ENCODE peak calls at places on chromosome 18, in nine cellular contexts. M is cardiac muscle cell, O is HCT116, T is endothelial cell, E is OCI-LY7, I is HL-60, W is neural crest cell, X is astrocyte, A is A549. J is an unnamed sample.

GRCh38 chr18:34650121-34650545 is 60.0 kb upstream of the DTNA start:
- DNase-seq in M (peak), I (no peak), E (peak), W (no peak), X (peak), O (no peak), T (no peak), A (no peak), J (no peak)

GRCh38 chr18:55314615-55315237 is 273.3 kb downstream of the TCF4 start:
- DNase-seq in O (no peak), I (no peak), W (no peak), A (no peak), X (no peak), E (no peak), M (no peak), T (no peak), J (no peak)

GRCh38 chr18:49758263-49758610 is 55.1 kb downstream of the ACAA2 start:
- DNase-seq in T (no peak), I (no peak), W (no peak), X (no peak), O (no peak), E (no peak), M (no peak), A (no peak), J (no peak)

GRCh38 chr18:41579185-41579584 is 375.8 kb upstream of the PIK3C3 start:
- DNase-seq in M (peak), W (no peak), X (no peak), T (no peak), E (no peak), O (no peak), I (no peak), A (no peak), J (no peak)

GRCh38 chr18:26059357-26059756 is 31.1 kb downstream of the SS18 start:
- DNase-seq in T (no peak), W (no peak), M (no peak), X (no peak), O (no peak), E (no peak), A (no peak), I (no peak), J (no peak)

GRCh38 chr18:73663581-73663980 is 484.1 kb downstream of the FBXO15 start:
- DNase-seq in A (no peak), E (no peak), M (no peak), T (no peak), W (no peak), O (no peak), I (no peak), X (no peak), J (no peak)

GRCh38 chr18:272650-273049 is 4.8 kb upstream of the THOC1 start:
- DNase-seq in I (no peak), T (no peak), X (no peak), M (peak), O (no peak), E (no peak), A (no peak), W (no peak), J (no peak)

GRCh38 chr18:6205706-6206105 is 209.0 kb downstream of the L3MBTL4 start:
- DNase-seq in M (no peak), X (peak), I (no peak), A (no peak), O (no peak), W (no peak), E (no peak), T (no peak), J (no peak)

GRCh38 chr18:73891572-73892421 is 255.8 kb downstream of the FBXO15 start:
- DNase-seq in W (no peak), T (peak), A (no peak), X (no peak), E (no peak), I (no peak), M (no peak), O (no peak), J (peak)

GRCh38 chr18:58046794-58047555 is 2.9 kb downstream of the NEDD4L start:
- DNase-seq in M (no peak), W (no peak), O (no peak), X (no peak), A (no peak), E (no peak), I (no peak), T (no peak), J (no peak)
- TF ChIP-seq CTCF in M (no peak), W (peak), O (no peak), X (no peak), A (no peak), E (no peak), I (no peak), T (no peak), J (no peak)

GRCh38 chr18:70985948-70986347 is 697.1 kb downstream of the SOCS6 start:
- DNase-seq in I (no peak), M (no peak), E (no peak), W (no peak), X (no peak), T (no peak), A (no peak), O (no peak), J (no peak)

GRCh38 chr18:70991577-70991976 is 702.7 kb downstream of the SOCS6 start:
- DNase-seq in W (no peak), M (peak), O (no peak), I (no peak), T (no peak), A (no peak), E (no peak), X (peak), J (no peak)
- TF ChIP-seq CTCF in W (no peak), M (no peak), O (no peak), I (no peak), T (no peak), A (no peak), E (no peak), X (no peak), J (no peak)

GRCh38 chr18:70172225-70172624 is 33.3 kb downstream of the RTTN start:
- DNase-seq in E (no peak), M (peak), I (no peak), T (no peak), W (no peak), X (no peak), A (peak), O (no peak), J (no peak)
- TF ChIP-seq CTCF in E (peak), M (peak), I (no peak), T (no peak), W (peak), X (peak), A (peak), O (peak), J (no peak)

GRCh38 chr18:79680891-79681339 is 1.3 kb downstream of the CTDP1 start:
- DNase-seq in A (no peak), M (no peak), X (no peak), I (no peak), O (no peak), E (no peak), W (no peak), T (no peak), J (no peak)

GRCh38 chr18:79681484-79682387 is 2.1 kb downstream of the CTDP1 start:
- DNase-seq in M (no peak), T (no peak), X (no peak), W (no peak), I (peak), A (no peak), E (no peak), O (no peak), J (no peak)

GRCh38 chr18:79678665-79679551 is 695 bp upstream of the CTDP1 start:
- DNase-seq in X (peak), T (peak), W (peak), O (peak), A (peak), E (peak), I (peak), M (peak), J (peak)

GRCh38 chr18:79679552-79680099 is at the start of gene CTDP1:
- DNase-seq in I (peak), M (peak), X (peak), W (peak), A (peak), T (peak), E (peak), O (peak), J (peak)

GRCh38 chr18:79680100-79680879 is 687 bp downstream of the CTDP1 start:
- DNase-seq in I (peak), M (peak), A (peak), O (no peak), X (peak), W (no peak), E (peak), T (peak), J (no peak)
- TF ChIP-seq CTCF in I (no peak), M (no peak), A (no peak), O (no peak), X (no peak), W (peak), E (no peak), T (no peak), J (peak)

GRCh38 chr18:76475450-76476203 is 19.4 kb downstream of the ZNF516 start:
- DNase-seq in T (no peak), O (no peak), I (no peak), M (no peak), E (no peak), A (peak), X (no peak), W (no peak), J (no peak)
- TF ChIP-seq CTCF in T (no peak), O (no peak), I (no peak), M (no peak), E (no peak), A (peak), X (no peak), W (no peak), J (no peak)

DNA sequence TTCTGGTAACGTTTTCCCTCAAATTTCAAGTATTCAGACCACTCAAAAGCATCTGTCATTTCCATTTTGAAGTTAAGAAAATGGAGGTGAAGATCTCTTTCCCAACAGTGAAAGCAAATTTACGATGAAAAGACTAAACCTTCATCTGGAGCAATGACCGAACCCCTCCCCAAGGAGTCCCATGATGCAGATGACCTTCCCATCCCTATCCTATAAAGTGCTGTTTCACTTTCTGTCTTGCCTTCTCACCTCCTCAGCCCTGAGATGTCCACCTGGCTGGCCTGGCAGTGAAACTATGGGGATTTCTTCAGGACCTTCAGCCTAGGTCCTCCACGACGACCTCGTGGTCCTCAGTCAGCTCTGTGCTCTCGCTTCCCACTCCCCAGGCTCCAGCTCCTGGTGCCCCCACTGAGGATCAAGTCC is 925 bp upstream of the NPC1 start:
- DNase-seq in T (no peak), I (no peak), O (no peak), W (no peak), A (no peak), M (no peak), E (no peak), X (no peak), J (no peak)
- TF ChIP-seq CTCF in T (no peak), I (no peak), O (no peak), W (peak), A (no peak), M (no peak), E (no peak), X (no peak), J (no peak)

DNA sequence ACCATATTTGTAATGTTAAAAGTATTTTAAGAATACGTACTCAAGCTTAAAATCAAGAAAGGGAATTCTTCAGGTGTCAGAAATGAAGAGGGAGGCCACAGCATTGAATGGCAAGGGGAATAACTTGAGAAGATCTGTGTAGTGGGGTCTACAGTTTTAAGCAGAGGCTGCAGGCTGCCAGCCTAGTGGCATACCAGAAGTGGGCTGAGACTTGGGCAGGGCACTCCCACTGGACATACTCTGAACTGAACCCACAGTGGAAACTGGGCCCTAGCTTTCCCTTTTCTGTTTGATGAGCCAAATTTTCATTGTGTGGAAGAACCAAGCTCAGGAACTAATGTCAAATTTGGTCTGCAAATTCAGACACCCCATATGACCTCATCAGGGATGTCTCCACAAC is 238.8 kb downstream of the PTPRM start:
- DNase-seq in E (no peak), X (no peak), T (no peak), W (no peak), O (no peak), I (no peak), A (no peak), M (no peak), J (no peak)
- TF ChIP-seq CTCF in E (no peak), X (no peak), T (peak), W (no peak), O (no peak), I (no peak), A (no peak), M (no peak), J (no peak)